ENCODE peak calls at places on chromosomes 1 and 21, in five cellular contexts. T, K, B, P and G are unnamed samples.
A peak's percentile ranks its signal among the peaks of the same experiment; 100 is the strongest.

GRCh38 chr1:43660355-43660754 is 10.4 kb downstream of the KDM4A start:
- DNase-seq in P (no peak), T (no peak), K (no peak), B (no peak), G (no peak)

GRCh38 chr1:58749646-58750045 is 34.2 kb downstream of the JUN start:
- DNase-seq in B (no peak), T (no peak), K (no peak), P (no peak), G (no peak)

GRCh38 chr1:183734600-183735036 is 70.3 kb upstream of the RGL1 start:
- DNase-seq in P (no peak), B (peak; percentile 35), T (no peak), K (no peak), G (no peak)

GRCh38 chr1:219310181-219310728 is 136.6 kb downstream of the LYPLAL1 start:
- DNase-seq in T (no peak), K (peak; percentile 22), B (peak; percentile 77), P (no peak), G (peak; percentile 33)

GRCh38 chr1:227892930-227893695 is 54.6 kb downstream of the WNT9A start:
- DNase-seq in B (no peak), P (no peak), K (no peak), T (no peak), G (no peak)

GRCh38 chr1:193589597-193590040 is 403.2 kb upstream of the B3GALT2 start:
- DNase-seq in P (no peak), K (peak; percentile 43), B (peak; percentile 39), T (no peak), G (no peak)

GRCh38 chr1:5743435-5744095 is 248.7 kb downstream of the NPHP4 start:
- DNase-seq in B (no peak), K (no peak), T (no peak), P (no peak), G (no peak)

GRCh38 chr1:33326690-33327300 is 5.9 kb upstream of the A3GALT2 start:
- DNase-seq in T (no peak), K (no peak), B (no peak), P (no peak), G (no peak)

GRCh38 chr1:43545321-43545685 is 14.6 kb downstream of the PTPRF start:
- DNase-seq in B (no peak), P (no peak), K (no peak), T (no peak), G (no peak)

GRCh38 chr1:89652373-89652772 is 19.5 kb downstream of the LRRC8C start:
- DNase-seq in B (no peak), P (no peak), T (no peak), K (no peak), G (no peak)

GRCh38 chr1:202794049-202794725 is 14.0 kb downstream of the KDM5B start:
- DNase-seq in B (no peak), P (no peak), T (no peak), K (no peak), G (no peak)

GRCh38 chr1:23216771-23217420 is 406 bp downstream of the HTR1D start:
- DNase-seq in T (peak; percentile 48), B (no peak), K (no peak), P (peak; percentile 37), G (peak; percentile 19)

GRCh38 chr1:41880951-41881885 is 37.5 kb downstream of the HIVEP3 start:
- DNase-seq in P (no peak), B (no peak), T (no peak), K (no peak), G (no peak)

GRCh38 chr1:156667610-156667967 is 9.6 kb downstream of the NES start:
- DNase-seq in T (no peak), B (peak; percentile 21), P (no peak), K (no peak), G (no peak)

GRCh38 chr1:182301467-182302198 is 90.0 kb downstream of the GLUL start:
- DNase-seq in P (no peak), T (no peak), B (peak; percentile 56), K (no peak), G (no peak)

GRCh38 chr1:156795787-156796186 is 20.9 kb downstream of the SH2D2A start:
- DNase-seq in K (no peak), P (no peak), T (no peak), B (peak; percentile 89), G (no peak)

GRCh38 chr21:20086508-20086907 is 911.7 kb upstream of the NCAM2 start:
- DNase-seq in T (no peak), B (no peak), K (no peak), P (no peak), G (no peak)

GRCh38 chr1:228001738-228002535 is 4.9 kb upstream of the WNT3A start:
- DNase-seq in B (no peak), T (no peak), P (no peak), K (no peak), G (no peak)

GRCh38 chr1:14539953-14540563 is 58.4 kb upstream of the KAZN start:
- DNase-seq in T (no peak), P (no peak), K (no peak), B (no peak), G (no peak)

GRCh38 chr1:113507552-113508214 is 117.4 kb downstream of the MAGI3 start:
- DNase-seq in P (no peak), K (no peak), T (no peak), B (no peak), G (no peak)

GRCh38 chr1:55970711-55971110 is 608.7 kb downstream of the PLPP3 start:
- DNase-seq in B (peak; percentile 87), K (no peak), T (no peak), P (no peak), G (no peak)

GRCh38 chr21:15293251-15293650 is 228.5 kb upstream of the NRIP1 start:
- DNase-seq in P (no peak), K (peak; percentile 94), B (peak; percentile 96), T (no peak), G (peak; percentile 78)

GRCh38 chr1:30412241-30413110 is 310.9 kb downstream of the MATN1 start:
- DNase-seq in B (peak; percentile 20), T (no peak), K (no peak), P (no peak), G (no peak)

GRCh38 chr1:41578712-41579335 is 94.3 kb upstream of the EDN2 start:
- DNase-seq in B (peak; percentile 14), P (no peak), K (peak; percentile 49), T (no peak), G (no peak)

GRCh38 chr1:206952182-206952581 is 5.9 kb upstream of the PIGR start:
- DNase-seq in K (no peak), T (no peak), P (no peak), B (peak; percentile 32), G (peak; percentile 61)